ENCODE peak calls at places on chromosomes 13 and 19, in five cellular contexts. A, Y, V, T and W are unnamed samples.

GRCh38 chr13:110290811-110291210 is 16.1 kb downstream of the COL4A1 start:
- DNase-seq in A (no peak), T (no peak), Y (no peak), V (no peak), W (no peak)

GRCh38 chr13:30737511-30738342 is 2.4 kb downstream of the ALOX5AP start:
- DNase-seq in V (no peak), Y (no peak), A (no peak), T (no peak), W (no peak)

GRCh38 chr19:35897706-35898451 is 2.5 kb downstream of the NFKBID start:
- DNase-seq in Y (no peak), T (no peak), A (no peak), V (no peak), W (no peak)

GRCh38 chr19:9075064-9075964 is 11.5 kb upstream of the OR1M1 start:
- DNase-seq in A (peak), Y (peak), V (peak), T (peak), W (no peak)

GRCh38 chr13:97191143-97191542 is 31.0 kb upstream of the MBNL2 start:
- DNase-seq in A (no peak), V (no peak), T (no peak), Y (no peak), W (no peak)

GRCh38 chr13:35179494-35179893 is 237.4 kb downstream of the NBEA start:
- DNase-seq in Y (no peak), V (no peak), T (no peak), A (no peak), W (no peak)

GRCh38 chr19:19064098-19064722 is 416 bp downstream of the SLC25A42 start:
- DNase-seq in V (no peak), A (no peak), Y (no peak), T (no peak), W (no peak)

GRCh38 chr19:16325161-16325527 is 518 bp downstream of the KLF2 start:
- DNase-seq in V (no peak), A (no peak), T (no peak), Y (peak), W (peak)

GRCh38 chr19:45938733-45939319 is 24.2 kb upstream of the NANOS2 start:
- DNase-seq in V (no peak), T (no peak), A (no peak), Y (no peak), W (no peak)

GRCh38 chr13:36758345-36758744 is 60.7 kb upstream of the RFXAP start:
- DNase-seq in V (no peak), A (no peak), Y (no peak), T (no peak), W (no peak)

GRCh38 chr19:40216013-40216776 is 2.0 kb downstream of the TTC9B start:
- DNase-seq in V (no peak), A (no peak), T (no peak), Y (no peak), W (no peak)

GRCh38 chr19:2603320-2603719 is 99.2 kb downstream of the GNG7 start:
- DNase-seq in T (no peak), V (peak), A (no peak), Y (no peak), W (no peak)